ENCODE peak calls at places on chromosomes 6 and 20, in eight cellular contexts. B is naive thymus-derived CD4-positive, alpha-beta T cell; P is body of pancreas; Q is stomach; O is psoas muscle; X is gastrocnemius medialis; L is left ventricle myocardium inferior; V is heart left ventricle. Y is an unnamed sample. For H3K4me1, the result is how much of the 10 kb centered on the place peaks cover.

GRCh38 chr6:10505529-10505928 is 15.6 kb upstream of the GCNT2 start:
- DNase-seq in Q (no peak), V (no peak), L (no peak), P (no peak), B (no peak), X (no peak), O (no peak), Y (peak)

GRCh38 chr6:132780770-132781371 is 17.6 kb downstream of the SLC18B1 start:
- DNase-seq in Q (no peak), V (no peak), P (no peak), X (no peak), O (no peak), B (no peak), L (no peak), Y (peak)

GRCh38 chr6:26199773-26200728 is 112.8 kb downstream of the HFE start:
- DNase-seq in V (no peak), O (no peak), X (no peak), Q (no peak), L (no peak), P (peak), B (no peak), Y (no peak)

GRCh38 chr6:36833182-36833789 is 6.0 kb downstream of the CPNE5 start:
- DNase-seq in O (no peak), X (no peak), B (no peak), Q (no peak), P (no peak), V (no peak), L (no peak), Y (no peak)

GRCh38 chr6:153727910-153728309 is 311.1 kb upstream of the OPRM1 start:
- DNase-seq in Q (no peak), P (no peak), B (no peak), O (no peak), X (no peak), L (no peak), V (no peak), Y (no peak)

GRCh38 chr6:3532296-3532916 is 75.6 kb upstream of the SLC22A23 start:
- DNase-seq in V (no peak), L (no peak), Q (no peak), X (no peak), O (no peak), P (no peak), B (no peak), Y (no peak)

GRCh38 chr6:35804996-35805736 is at the start of gene LHFPL5:
- DNase-seq in X (no peak), B (peak), P (peak), V (peak), O (peak), L (peak), Q (peak), Y (peak)

GRCh38 chr6:80541186-80541585 is 434.7 kb downstream of the BCKDHB start:
- DNase-seq in V (no peak), B (no peak), X (no peak), L (no peak), Q (no peak), O (no peak), P (no peak), Y (no peak)

GRCh38 chr6:132490024-132490423 is 22.9 kb downstream of the STX7 start:
- DNase-seq in X (peak), V (peak), Q (no peak), O (peak), P (no peak), B (no peak), L (no peak), Y (no peak)

GRCh38 chr6:52731719-52732118 is 31.6 kb downstream of the GSTA2 start:
- DNase-seq in Q (no peak), V (no peak), O (no peak), L (no peak), P (no peak), B (no peak), X (no peak), Y (peak)

GRCh38 chr20:58893355-58894151 is 41.0 kb downstream of the GNAS start:
- DNase-seq in P (no peak), Q (no peak), O (no peak), L (no peak), X (no peak), B (no peak), V (no peak), Y (no peak)

DNA sequence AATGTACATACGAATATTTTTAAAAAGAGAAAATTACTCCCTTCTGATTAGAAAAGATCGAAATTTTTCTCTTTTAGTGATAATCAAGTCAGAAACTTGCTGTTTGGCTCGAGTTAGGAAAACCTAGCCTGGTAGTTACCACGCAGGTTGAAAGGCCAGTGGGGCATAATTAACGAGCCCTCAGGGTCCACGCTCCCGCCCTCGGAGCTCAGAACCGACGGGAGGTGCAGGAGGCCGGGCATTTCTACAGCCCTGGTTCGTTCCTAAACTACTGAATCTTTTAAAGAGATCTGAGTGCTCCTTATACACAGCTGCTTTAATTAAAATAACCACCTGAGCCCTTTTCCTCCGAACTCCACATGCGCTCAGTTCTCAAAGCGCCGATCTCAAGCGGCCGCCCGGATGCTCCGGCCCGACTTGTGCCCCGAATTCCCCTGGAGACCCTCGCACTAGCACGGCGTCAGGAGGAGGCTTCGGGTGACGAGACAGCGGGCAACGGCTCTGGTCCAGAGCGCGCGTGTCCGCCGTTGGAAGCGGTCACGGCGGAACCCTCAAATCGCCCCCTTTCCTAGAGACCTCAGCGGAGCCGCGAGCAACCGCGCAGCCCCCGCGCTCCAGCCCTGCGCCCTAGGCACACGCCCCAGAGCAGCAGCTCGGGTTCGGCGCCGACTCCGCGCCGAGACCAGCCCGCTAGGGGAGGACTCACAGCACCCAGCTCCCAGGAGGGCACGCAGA is 444 bp downstream of the WDR27 start:
- DNase-seq in B (no peak), X (no peak), Q (no peak), P (no peak), L (no peak), V (no peak), O (no peak), Y (no peak)
- H3K4me1 ChIP-seq in B (under half), X (half or more), Q (half or more), P (under half), L (half or more), V (under half), O (under half), Y (under half)

GRCh38 chr6:44672838-44673237 is 285.3 kb downstream of the CDC5L start:
- DNase-seq in Q (no peak), P (no peak), O (no peak), V (no peak), B (no peak), L (no peak), X (no peak), Y (no peak)
- H3K4me1 ChIP-seq in Q (under half), P (under half), O (under half), V (under half), B (under half), L (under half), X (under half), Y (under half)

GRCh38 chr6:107491791-107492674 is 2.1 kb downstream of the SOBP start:
- DNase-seq in B (no peak), P (no peak), L (peak), V (peak), X (no peak), O (peak), Q (no peak), Y (no peak)

GRCh38 chr6:107491059-107491609 is 1.2 kb downstream of the SOBP start:
- DNase-seq in V (peak), B (peak), Q (peak), O (peak), P (peak), L (peak), X (peak), Y (peak)

GRCh38 chr6:107488875-107489635 is 862 bp upstream of the SOBP start:
- DNase-seq in B (peak), X (no peak), P (peak), Q (no peak), L (peak), V (peak), O (peak), Y (peak)

GRCh38 chr6:107489636-107490567 is at the start of gene SOBP:
- DNase-seq in L (peak), P (peak), B (peak), Q (peak), X (peak), O (peak), V (peak), Y (peak)

GRCh38 chr6:107490568-107491058 is 696 bp downstream of the SOBP start:
- DNase-seq in Q (no peak), P (no peak), O (no peak), L (no peak), X (no peak), V (peak), B (no peak), Y (no peak)
- H3K4me1 ChIP-seq in Q (half or more), P (under half), O (under half), L (half or more), X (under half), V (under half), B (under half), Y (under half)

GRCh38 chr6:43495409-43495941 is 14.7 kb downstream of the LRRC73 start:
- DNase-seq in Q (no peak), L (no peak), V (no peak), O (no peak), P (no peak), B (peak), X (no peak), Y (peak)
- H3K4me1 ChIP-seq in Q (under half), L (under half), V (half or more), O (under half), P (under half), B (under half), X (under half), Y (under half)

GRCh38 chr6:158810149-158811095 is 8.7 kb downstream of the EZR start:
- DNase-seq in B (no peak), O (no peak), L (no peak), Q (no peak), V (no peak), X (no peak), P (no peak), Y (peak)
- H3K4me1 ChIP-seq in B (half or more), O (under half), L (half or more), Q (half or more), V (half or more), X (under half), P (half or more), Y (under half)

GRCh38 chr6:166998256-166999144 is 697 bp upstream of the CEP43 start:
- DNase-seq in O (peak), L (peak), V (peak), B (no peak), Q (peak), P (peak), X (no peak), Y (peak)
- H3K4me1 ChIP-seq in O (under half), L (under half), V (under half), B (under half), Q (under half), P (under half), X (under half), Y (under half)

DNA sequence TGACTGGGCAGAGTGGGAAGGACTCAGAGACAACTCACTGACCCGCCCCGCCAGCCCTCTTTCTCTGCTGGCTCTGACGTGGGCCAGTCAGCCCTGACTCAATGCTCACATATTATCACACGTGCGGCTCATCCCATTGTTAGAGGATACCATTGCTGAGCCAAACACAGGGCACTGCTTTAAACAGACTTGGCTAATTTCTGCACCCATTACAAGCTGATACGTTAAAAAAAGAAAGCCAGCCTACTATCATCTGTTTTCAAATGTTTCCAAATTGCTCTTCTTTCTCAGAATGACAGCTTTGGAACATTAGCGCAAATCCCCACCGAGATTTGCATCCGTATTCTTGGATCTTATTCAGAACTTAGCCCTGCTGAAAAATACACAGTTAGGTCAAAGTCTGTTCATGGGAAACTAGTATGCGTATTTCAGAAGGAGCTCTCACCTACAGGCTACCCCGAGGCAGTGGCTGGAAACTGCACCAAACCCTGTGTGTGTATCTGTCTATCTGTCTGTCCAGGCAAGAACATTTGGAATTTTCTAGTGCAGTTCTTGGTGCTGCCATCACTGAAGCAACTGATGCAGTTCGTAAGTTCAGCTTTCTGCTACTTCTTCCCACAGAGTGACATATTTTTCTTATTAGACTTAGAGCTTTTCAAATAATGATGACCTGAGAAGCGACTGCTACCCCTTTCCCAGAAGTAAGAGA is 32.8 kb downstream of the RAMACL start:
- DNase-seq in O (peak), L (peak), Q (no peak), V (peak), B (no peak), X (peak), P (no peak), Y (no peak)
- H3K4me1 ChIP-seq in O (under half), L (half or more), Q (under half), V (under half), B (under half), X (under half), P (under half), Y (under half)

GRCh38 chr20:54084727-54085368 is 14.5 kb upstream of the BCAS1 start:
- DNase-seq in X (no peak), V (no peak), Q (peak), O (no peak), B (no peak), P (no peak), L (no peak), Y (no peak)
- H3K4me1 ChIP-seq in X (under half), V (under half), Q (under half), O (under half), B (under half), P (under half), L (under half), Y (under half)

GRCh38 chr20:3814928-3815495 is 5.3 kb upstream of the AP5S1 start:
- DNase-seq in O (no peak), B (no peak), P (no peak), Q (no peak), X (no peak), V (no peak), L (no peak), Y (no peak)
- H3K4me1 ChIP-seq in O (under half), B (half or more), P (half or more), Q (half or more), X (under half), V (under half), L (half or more), Y (under half)

Y was measured in endodermal cell.